ENCODE peak calls at places on chromosome 13, in four cellular contexts. One of them, this sample, is unnamed.

GRCh38 chr13:106449096-106449495 is 86.4 kb downstream of the EFNB2 start:
- DNase-seq in NCI-H1436: no peak
- DNase-seq in stimulated activated naive B cell treated with anti-CD40 and anti-IgM and Interleukin-4, amounts not matched to agents 10 μg/mL and 1 μg/mL and 100 μg/mL, for 72 hours: no peak
- DNase-seq in iPS-NIHi11: no peak
- DNase-seq in this sample: no peak

GRCh38 chr13:46893820-46894533 is 2.9 kb downstream of the HTR2A start:
- DNase-seq in NCI-H1436: no peak
- DNase-seq in stimulated activated naive B cell treated with anti-CD40 and anti-IgM and Interleukin-4, amounts not matched to agents 10 μg/mL and 1 μg/mL and 100 μg/mL, for 72 hours: peak
- DNase-seq in iPS-NIHi11: peak
- DNase-seq in this sample: peak

GRCh38 chr13:74316531-74316930 is 182.3 kb upstream of the KLF12 start:
- DNase-seq in NCI-H1436: no peak
- DNase-seq in stimulated activated naive B cell treated with anti-CD40 and anti-IgM and Interleukin-4, amounts not matched to agents 10 μg/mL and 1 μg/mL and 100 μg/mL, for 72 hours: no peak
- DNase-seq in iPS-NIHi11: no peak
- DNase-seq in this sample: no peak

GRCh38 chr13:21670883-21671792 is at the start of gene FGF9:
- DNase-seq in NCI-H1436: peak
- DNase-seq in stimulated activated naive B cell treated with anti-CD40 and anti-IgM and Interleukin-4, amounts not matched to agents 10 μg/mL and 1 μg/mL and 100 μg/mL, for 72 hours: peak
- DNase-seq in iPS-NIHi11: peak
- DNase-seq in this sample: peak

GRCh38 chr13:64684108-64684507 is 2546.0 kb downstream of the PCDH9 start:
- DNase-seq in NCI-H1436: no peak
- DNase-seq in stimulated activated naive B cell treated with anti-CD40 and anti-IgM and Interleukin-4, amounts not matched to agents 10 μg/mL and 1 μg/mL and 100 μg/mL, for 72 hours: no peak
- DNase-seq in iPS-NIHi11: no peak
- DNase-seq in this sample: no peak

GRCh38 chr13:27006519-27007161 is 165.0 kb downstream of the USP12 start:
- DNase-seq in NCI-H1436: no peak
- DNase-seq in stimulated activated naive B cell treated with anti-CD40 and anti-IgM and Interleukin-4, amounts not matched to agents 10 μg/mL and 1 μg/mL and 100 μg/mL, for 72 hours: no peak
- DNase-seq in iPS-NIHi11: peak
- DNase-seq in this sample: peak

GRCh38 chr13:113153810-113154748 is 4.4 kb upstream of the PROZ start:
- DNase-seq in NCI-H1436: peak
- DNase-seq in stimulated activated naive B cell treated with anti-CD40 and anti-IgM and Interleukin-4, amounts not matched to agents 10 μg/mL and 1 μg/mL and 100 μg/mL, for 72 hours: peak
- DNase-seq in iPS-NIHi11: peak
- DNase-seq in this sample: peak

GRCh38 chr13:100451923-100452322 is 136.7 kb downstream of the GGACT start:
- DNase-seq in NCI-H1436: no peak
- DNase-seq in stimulated activated naive B cell treated with anti-CD40 and anti-IgM and Interleukin-4, amounts not matched to agents 10 μg/mL and 1 μg/mL and 100 μg/mL, for 72 hours: no peak
- DNase-seq in iPS-NIHi11: no peak
- DNase-seq in this sample: no peak

GRCh38 chr13:99617474-99618255 is 116.4 kb downstream of the TM9SF2 start:
- DNase-seq in NCI-H1436: no peak
- DNase-seq in stimulated activated naive B cell treated with anti-CD40 and anti-IgM and Interleukin-4, amounts not matched to agents 10 μg/mL and 1 μg/mL and 100 μg/mL, for 72 hours: no peak
- DNase-seq in iPS-NIHi11: peak
- DNase-seq in this sample: no peak

GRCh38 chr13:78137404-78138142 is 218.9 kb upstream of the EDNRB start:
- DNase-seq in NCI-H1436: peak
- DNase-seq in stimulated activated naive B cell treated with anti-CD40 and anti-IgM and Interleukin-4, amounts not matched to agents 10 μg/mL and 1 μg/mL and 100 μg/mL, for 72 hours: peak
- DNase-seq in iPS-NIHi11: peak
- DNase-seq in this sample: no peak

GRCh38 chr13:110350509-110350908 is 43.4 kb downstream of the COL4A2 start:
- DNase-seq in NCI-H1436: no peak
- DNase-seq in stimulated activated naive B cell treated with anti-CD40 and anti-IgM and Interleukin-4, amounts not matched to agents 10 μg/mL and 1 μg/mL and 100 μg/mL, for 72 hours: no peak
- DNase-seq in iPS-NIHi11: no peak
- DNase-seq in this sample: no peak

GRCh38 chr13:112802808-112803207 is 113.0 kb downstream of the ATP11A start:
- DNase-seq in NCI-H1436: no peak
- DNase-seq in stimulated activated naive B cell treated with anti-CD40 and anti-IgM and Interleukin-4, amounts not matched to agents 10 μg/mL and 1 μg/mL and 100 μg/mL, for 72 hours: no peak
- DNase-seq in iPS-NIHi11: no peak
- DNase-seq in this sample: no peak

GRCh38 chr13:66780814-66781213 is 449.3 kb downstream of the PCDH9 start:
- DNase-seq in NCI-H1436: no peak
- DNase-seq in stimulated activated naive B cell treated with anti-CD40 and anti-IgM and Interleukin-4, amounts not matched to agents 10 μg/mL and 1 μg/mL and 100 μg/mL, for 72 hours: no peak
- DNase-seq in iPS-NIHi11: no peak
- DNase-seq in this sample: no peak

GRCh38 chr13:30037766-30038165 is 187.3 kb upstream of the UBL3 start:
- DNase-seq in NCI-H1436: no peak
- DNase-seq in stimulated activated naive B cell treated with anti-CD40 and anti-IgM and Interleukin-4, amounts not matched to agents 10 μg/mL and 1 μg/mL and 100 μg/mL, for 72 hours: no peak
- DNase-seq in iPS-NIHi11: no peak
- DNase-seq in this sample: no peak

GRCh38 chr13:91659583-91660415 is 261.4 kb downstream of the GPC5 start:
- DNase-seq in NCI-H1436: no peak
- DNase-seq in stimulated activated naive B cell treated with anti-CD40 and anti-IgM and Interleukin-4, amounts not matched to agents 10 μg/mL and 1 μg/mL and 100 μg/mL, for 72 hours: no peak
- DNase-seq in iPS-NIHi11: no peak
- DNase-seq in this sample: no peak

GRCh38 chr13:97240789-97241734 is 18.9 kb downstream of the MBNL2 start:
- DNase-seq in NCI-H1436: no peak
- DNase-seq in stimulated activated naive B cell treated with anti-CD40 and anti-IgM and Interleukin-4, amounts not matched to agents 10 μg/mL and 1 μg/mL and 100 μg/mL, for 72 hours: no peak
- DNase-seq in iPS-NIHi11: no peak
- DNase-seq in this sample: no peak

This sample was measured in Peyer's patch.